ENCODE peak calls at places on chromosome 1, in four cellular contexts. N is left ventricle myocardium superior, U is amygdala, G is T1000. P is an unnamed sample.

GRCh38 chr1:168086438-168086837 is 50.3 kb downstream of the GPR161 start:
- DNase-seq in U (no peak), G (no peak), N (no peak), P (no peak)

GRCh38 chr1:56382890-56383289 is 196.5 kb downstream of the PLPP3 start:
- DNase-seq in N (no peak), U (no peak), G (no peak), P (no peak)

GRCh38 chr1:180267761-180268555 is 37.9 kb downstream of the LHX4 start:
- DNase-seq in G (no peak), N (no peak), U (no peak), P (no peak)

GRCh38 chr1:162404550-162405160 is 7.3 kb downstream of the SH2D1B start:
- DNase-seq in G (no peak), U (no peak), N (no peak), P (no peak)

GRCh38 chr1:186977266-186977957 is 148.7 kb downstream of the PLA2G4A start:
- DNase-seq in U (no peak), G (no peak), N (no peak), P (no peak)

GRCh38 chr1:37919277-37919676 is 27.6 kb downstream of the INPP5B start:
- DNase-seq in G (no peak), N (no peak), U (no peak), P (no peak)

GRCh38 chr1:30795026-30795425 is 37.5 kb upstream of the LAPTM5 start:
- DNase-seq in N (no peak), U (no peak), G (no peak), P (no peak)

GRCh38 chr1:163307479-163308171 is 14.1 kb upstream of the NUF2 start:
- DNase-seq in N (no peak), U (no peak), G (no peak), P (no peak)

GRCh38 chr1:91843843-91844242 is 42.1 kb downstream of the TGFBR3 start:
- DNase-seq in U (no peak), G (no peak), N (no peak), P (no peak)

GRCh38 chr1:92968138-92969032 is 7.1 kb upstream of the DIPK1A start:
- DNase-seq in N (no peak), U (no peak), G (no peak), P (no peak)

GRCh38 chr1:231317306-231318014 is 20.2 kb downstream of the EXOC8 start:
- DNase-seq in N (no peak), U (no peak), G (no peak), P (no peak)

GRCh38 chr1:85580046-85580411 is 532 bp upstream of the CCN1 start:
- DNase-seq in N (peak; percentile 33), G (peak; percentile 66), U (no peak), P (no peak)

P was measured in posterior cingulate gyrus.